ENCODE peak calls at places on chromosomes 12 and 14, in six cellular contexts. One of them, this sample, is unnamed.

GRCh38 chr14:74952697-74953484 is 2.5 kb downstream of the PGF start:
- DNase-seq in PC-3: no peak
- DNase-seq in ovary: no peak
- DNase-seq in cardiac muscle cell: no peak
- DNase-seq in gastrocnemius medialis: no peak
- DNase-seq in stomach: no peak
- DNase-seq in this sample: no peak

GRCh38 chr12:31868980-31869379 is 90.2 kb upstream of the RESF1 start:
- DNase-seq in ovary: peak; percentile 43
- DNase-seq in cardiac muscle cell: peak; percentile 16
- DNase-seq in PC-3: no peak
- DNase-seq in stomach: peak; percentile 52
- DNase-seq in gastrocnemius medialis: no peak
- DNase-seq in this sample: no peak

GRCh38 chr14:95547626-95548327 is 12.9 kb downstream of the GLRX5 start:
- DNase-seq in PC-3: peak; percentile 67
- DNase-seq in stomach: no peak
- DNase-seq in cardiac muscle cell: no peak
- DNase-seq in gastrocnemius medialis: no peak
- DNase-seq in ovary: no peak
- DNase-seq in this sample: peak; percentile 19

GRCh38 chr12:14777271-14777670 is 26.0 kb downstream of the WBP11 start:
- DNase-seq in ovary: no peak
- DNase-seq in stomach: peak; percentile 72
- DNase-seq in PC-3: peak; percentile 86
- DNase-seq in cardiac muscle cell: no peak
- DNase-seq in gastrocnemius medialis: no peak
- DNase-seq in this sample: no peak

GRCh38 chr12:171743-172705 is 41.9 kb downstream of the SLC6A12 start:
- DNase-seq in cardiac muscle cell: no peak
- DNase-seq in PC-3: no peak
- DNase-seq in stomach: peak; percentile 44
- DNase-seq in gastrocnemius medialis: no peak
- DNase-seq in ovary: no peak
- DNase-seq in this sample: no peak

GRCh38 chr14:89721991-89722390 is 232.5 kb downstream of the EFCAB11 start:
- DNase-seq in gastrocnemius medialis: no peak
- DNase-seq in ovary: no peak
- DNase-seq in cardiac muscle cell: no peak
- DNase-seq in PC-3: no peak
- DNase-seq in stomach: no peak
- DNase-seq in this sample: no peak

GRCh38 chr12:90015228-90015627 is 306.6 kb upstream of the ATP2B1 start:
- DNase-seq in cardiac muscle cell: no peak
- DNase-seq in stomach: no peak
- DNase-seq in PC-3: peak; percentile 29
- DNase-seq in gastrocnemius medialis: no peak
- DNase-seq in ovary: no peak
- DNase-seq in this sample: no peak

GRCh38 chr14:22097072-22097471 is 423.5 kb upstream of the OR4E1 start:
- DNase-seq in ovary: no peak
- DNase-seq in stomach: no peak
- DNase-seq in PC-3: no peak
- DNase-seq in cardiac muscle cell: no peak
- DNase-seq in gastrocnemius medialis: no peak
- DNase-seq in this sample: no peak

GRCh38 chr14:102071283-102071998 is 15.4 kb downstream of the HSP90AA1 start:
- DNase-seq in PC-3: peak; percentile 92
- DNase-seq in ovary: no peak
- DNase-seq in stomach: no peak
- DNase-seq in gastrocnemius medialis: no peak
- DNase-seq in cardiac muscle cell: no peak
- DNase-seq in this sample: no peak

GRCh38 chr14:92481811-92482559 is 31.6 kb upstream of the RIN3 start:
- DNase-seq in stomach: no peak
- DNase-seq in gastrocnemius medialis: no peak
- DNase-seq in ovary: no peak
- DNase-seq in cardiac muscle cell: no peak
- DNase-seq in PC-3: no peak
- DNase-seq in this sample: no peak

GRCh38 chr14:22547309-22547947 is 41.6 kb downstream of the DAD1 start:
- DNase-seq in ovary: no peak
- DNase-seq in stomach: no peak
- DNase-seq in gastrocnemius medialis: peak; percentile 42
- DNase-seq in PC-3: no peak
- DNase-seq in cardiac muscle cell: no peak
- DNase-seq in this sample: no peak

GRCh38 chr14:20697273-20698017 is 8.9 kb downstream of the ANG start:
- DNase-seq in stomach: peak; percentile 79
- DNase-seq in ovary: peak; percentile 35
- DNase-seq in gastrocnemius medialis: peak; percentile 36
- DNase-seq in PC-3: peak; percentile 95
- DNase-seq in cardiac muscle cell: peak; percentile 68
- DNase-seq in this sample: no peak

GRCh38 chr14:22896760-22897159 is 13.7 kb downstream of the REM2 start:
- DNase-seq in cardiac muscle cell: no peak
- DNase-seq in gastrocnemius medialis: no peak
- DNase-seq in stomach: no peak
- DNase-seq in PC-3: no peak
- DNase-seq in ovary: no peak
- DNase-seq in this sample: no peak

GRCh38 chr14:34685819-34686428 is 28.5 kb downstream of the CFL2 start:
- DNase-seq in ovary: no peak
- DNase-seq in PC-3: no peak
- DNase-seq in gastrocnemius medialis: no peak
- DNase-seq in stomach: no peak
- DNase-seq in cardiac muscle cell: no peak
- DNase-seq in this sample: no peak

GRCh38 chr14:78840898-78841297 is 670.7 kb downstream of the NRXN3 start:
- DNase-seq in gastrocnemius medialis: no peak
- DNase-seq in PC-3: no peak
- DNase-seq in stomach: no peak
- DNase-seq in cardiac muscle cell: no peak
- DNase-seq in ovary: no peak
- DNase-seq in this sample: no peak

GRCh38 chr12:123867141-123867540 is 105.0 kb downstream of the DNAH10 start:
- DNase-seq in ovary: no peak
- DNase-seq in stomach: no peak
- DNase-seq in cardiac muscle cell: no peak
- DNase-seq in gastrocnemius medialis: no peak
- DNase-seq in PC-3: no peak
- DNase-seq in this sample: no peak

GRCh38 chr12:40107098-40107802 is 1.4 kb upstream of the SLC2A13 start:
- DNase-seq in PC-3: peak; percentile 90
- DNase-seq in ovary: peak; percentile 94
- DNase-seq in stomach: peak; percentile 95
- DNase-seq in cardiac muscle cell: peak; percentile 94
- DNase-seq in gastrocnemius medialis: peak; percentile 70
- DNase-seq in this sample: peak; percentile 92

GRCh38 chr12:79983969-79984629 is 49.2 kb upstream of the PPP1R12A start:
- DNase-seq in cardiac muscle cell: no peak
- DNase-seq in gastrocnemius medialis: no peak
- DNase-seq in stomach: no peak
- DNase-seq in PC-3: peak; percentile 70
- DNase-seq in ovary: no peak
- DNase-seq in this sample: no peak

GRCh38 chr12:102948941-102949352 is 8.5 kb upstream of the ASCL1 start:
- DNase-seq in PC-3: peak; percentile 64
- DNase-seq in stomach: peak; percentile 63
- DNase-seq in gastrocnemius medialis: no peak
- DNase-seq in ovary: no peak
- DNase-seq in cardiac muscle cell: peak; percentile 59
- DNase-seq in this sample: no peak

GRCh38 chr14:100860556-100861187 is 34.8 kb downstream of the MEG3 start:
- DNase-seq in cardiac muscle cell: no peak
- DNase-seq in gastrocnemius medialis: no peak
- DNase-seq in ovary: no peak
- DNase-seq in stomach: no peak
- DNase-seq in PC-3: no peak
- DNase-seq in this sample: no peak

GRCh38 chr14:36293824-36294223 is 26.6 kb downstream of the MBIP start:
- DNase-seq in gastrocnemius medialis: no peak
- DNase-seq in PC-3: no peak
- DNase-seq in stomach: no peak
- DNase-seq in ovary: no peak
- DNase-seq in cardiac muscle cell: no peak
- DNase-seq in this sample: no peak

GRCh38 chr14:56027916-56028637 is 90.1 kb upstream of the PELI2 start:
- DNase-seq in gastrocnemius medialis: no peak
- DNase-seq in cardiac muscle cell: no peak
- DNase-seq in PC-3: no peak
- DNase-seq in ovary: no peak
- DNase-seq in stomach: no peak
- DNase-seq in this sample: no peak

GRCh38 chr12:57888407-57889157 is 42.1 kb upstream of the CTDSP2 start:
- DNase-seq in stomach: peak; percentile 61
- DNase-seq in ovary: peak; percentile 58
- DNase-seq in cardiac muscle cell: no peak
- DNase-seq in gastrocnemius medialis: no peak
- DNase-seq in PC-3: peak; percentile 82
- DNase-seq in this sample: peak; percentile 74

GRCh38 chr12:67069451-67070306 is 199.5 kb upstream of the CAND1 start:
- DNase-seq in cardiac muscle cell: peak; percentile 69
- DNase-seq in PC-3: peak; percentile 50
- DNase-seq in ovary: no peak
- DNase-seq in gastrocnemius medialis: no peak
- DNase-seq in stomach: peak; percentile 41
- DNase-seq in this sample: peak; percentile 76

GRCh38 chr14:78048120-78048519 is 122.1 kb upstream of the NRXN3 start:
- DNase-seq in PC-3: no peak
- DNase-seq in stomach: no peak
- DNase-seq in gastrocnemius medialis: no peak
- DNase-seq in cardiac muscle cell: no peak
- DNase-seq in ovary: no peak
- DNase-seq in this sample: no peak

DNA sequence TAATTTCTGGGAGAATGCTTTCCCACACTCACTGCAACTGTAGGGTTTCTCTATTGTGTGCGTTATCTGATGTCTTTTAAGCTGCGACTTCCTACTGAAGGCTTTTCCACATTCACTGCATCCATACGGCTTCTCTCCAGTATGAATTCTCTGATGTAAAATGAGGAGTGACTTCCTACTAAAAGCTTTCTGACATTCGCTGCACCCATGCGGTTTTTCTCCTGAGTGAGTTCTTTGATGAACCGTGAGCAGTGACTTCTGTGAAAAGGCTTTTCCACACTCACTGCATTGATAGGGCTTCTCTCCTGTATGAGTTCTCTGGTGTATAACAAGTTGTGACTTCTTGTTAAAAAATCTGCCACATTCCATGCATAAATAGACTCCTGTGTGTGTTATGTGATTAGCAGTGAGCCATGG is 29.7 kb downstream of the ZNF605 start:
- DNase-seq in gastrocnemius medialis: no peak
- DNase-seq in cardiac muscle cell: no peak
- DNase-seq in PC-3: no peak
- DNase-seq in stomach: no peak
- DNase-seq in ovary: no peak
- DNase-seq in this sample: no peak
- H3K4me3 ChIP-seq in gastrocnemius medialis: peak overlapping the region; percentile 37
- H3K4me3 ChIP-seq in cardiac muscle cell: no peak overlapping the region
- H3K4me3 ChIP-seq in PC-3: no peak overlapping the region
- H3K4me3 ChIP-seq in stomach: no peak overlapping the region
- H3K4me3 ChIP-seq in ovary: no peak overlapping the region
- H3K4me3 ChIP-seq in this sample: no peak overlapping the region

GRCh38 chr12:63822352-63822751 is 22.1 kb upstream of the SRGAP1 start:
- DNase-seq in ovary: no peak
- DNase-seq in gastrocnemius medialis: no peak
- DNase-seq in stomach: no peak
- DNase-seq in PC-3: no peak
- DNase-seq in cardiac muscle cell: no peak
- DNase-seq in this sample: no peak
- H3K27ac ChIP-seq in ovary: no peak overlapping the region
- H3K27ac ChIP-seq in gastrocnemius medialis: no peak overlapping the region
- H3K27ac ChIP-seq in stomach: no peak overlapping the region
- H3K27ac ChIP-seq in PC-3: no peak overlapping the region
- H3K27ac ChIP-seq in cardiac muscle cell: no peak overlapping the region
- H3K27ac ChIP-seq in this sample: no peak overlapping the region

DNA sequence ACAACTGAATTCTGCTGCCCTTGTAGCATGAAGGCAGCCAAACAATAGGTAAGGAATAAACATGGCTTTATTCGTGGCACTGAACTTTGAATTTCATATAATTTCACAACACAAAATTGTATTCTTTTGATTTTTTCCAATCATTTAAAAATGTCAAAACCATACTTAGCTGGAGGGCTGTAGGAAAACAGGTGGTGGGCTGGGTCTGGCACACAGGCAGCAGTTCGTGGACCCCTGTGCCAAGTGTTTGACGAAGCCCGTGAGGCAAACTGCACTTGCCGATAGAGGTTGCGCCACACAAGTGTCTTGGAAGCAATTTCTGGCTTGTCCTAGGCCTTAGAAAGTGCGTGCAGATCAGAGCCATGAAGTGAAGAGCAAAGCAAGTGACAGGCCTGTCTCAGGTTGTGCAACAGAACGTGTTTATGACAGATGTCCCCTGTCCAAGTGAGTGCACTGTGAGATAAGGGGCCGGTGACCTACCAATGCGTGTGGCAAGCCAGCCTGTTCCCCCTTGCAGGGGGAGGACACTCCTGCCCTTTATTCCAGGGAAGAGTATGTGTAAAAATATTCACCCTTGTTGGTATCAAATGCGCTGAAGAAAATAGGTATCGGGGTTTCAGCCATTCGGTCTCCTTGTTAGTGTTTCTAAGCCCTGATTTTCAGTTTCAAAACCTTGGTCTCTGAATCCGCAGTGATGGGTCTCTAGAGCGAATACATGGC is 803 bp upstream of the CHPT1 start:
- DNase-seq in gastrocnemius medialis: peak; percentile 93
- DNase-seq in stomach: peak; percentile 32
- DNase-seq in cardiac muscle cell: peak; percentile 22
- DNase-seq in ovary: peak; percentile 44
- DNase-seq in PC-3: peak; percentile 24
- DNase-seq in this sample: peak; percentile 70
- H3K4me1 ChIP-seq in gastrocnemius medialis: peaks cover 35% of the 10 kb centered on the region
- H3K4me1 ChIP-seq in stomach: peaks cover 50% of the 10 kb centered on the region
- H3K4me1 ChIP-seq in cardiac muscle cell: no peaks in the 10 kb centered on the region
- H3K4me1 ChIP-seq in ovary: peaks cover 3% of the 10 kb centered on the region
- H3K4me1 ChIP-seq in PC-3: peaks cover 12% of the 10 kb centered on the region
- H3K4me1 ChIP-seq in this sample: peaks cover 17% of the 10 kb centered on the region

GRCh38 chr12:106246891-106247730 is 709 bp downstream of the CKAP4 start:
- DNase-seq in gastrocnemius medialis: peak; percentile 70
- DNase-seq in cardiac muscle cell: peak; percentile 77
- DNase-seq in PC-3: peak; percentile 57
- DNase-seq in stomach: peak; percentile 75
- DNase-seq in ovary: peak; percentile 68
- DNase-seq in this sample: peak; percentile 87

GRCh38 chr12:106247731-106248176 is at the start of gene CKAP4:
- DNase-seq in PC-3: peak; percentile 82
- DNase-seq in cardiac muscle cell: peak; percentile 92
- DNase-seq in gastrocnemius medialis: peak; percentile 63
- DNase-seq in stomach: peak; percentile 83
- DNase-seq in ovary: peak; percentile 80
- DNase-seq in this sample: peak; percentile 92

GRCh38 chr12:106249411-106250135 is 1.8 kb upstream of the CKAP4 start:
- DNase-seq in ovary: no peak
- DNase-seq in gastrocnemius medialis: no peak
- DNase-seq in PC-3: no peak
- DNase-seq in cardiac muscle cell: no peak
- DNase-seq in stomach: no peak
- DNase-seq in this sample: no peak

GRCh38 chr12:106248177-106248848 is 493 bp upstream of the CKAP4 start:
- DNase-seq in gastrocnemius medialis: peak; percentile 45
- DNase-seq in cardiac muscle cell: peak; percentile 60
- DNase-seq in PC-3: peak; percentile 58
- DNase-seq in stomach: peak; percentile 62
- DNase-seq in ovary: peak; percentile 74
- DNase-seq in this sample: peak; percentile 79

GRCh38 chr12:106248849-106249371 is 1.1 kb upstream of the CKAP4 start:
- DNase-seq in gastrocnemius medialis: no peak
- DNase-seq in PC-3: peak; percentile 42
- DNase-seq in cardiac muscle cell: no peak
- DNase-seq in stomach: no peak
- DNase-seq in ovary: peak; percentile 43
- DNase-seq in this sample: no peak
- H3K4me3 ChIP-seq in gastrocnemius medialis: peak overlapping the region; percentile 72
- H3K4me3 ChIP-seq in PC-3: peak overlapping the region; percentile 73
- H3K4me3 ChIP-seq in cardiac muscle cell: peak overlapping the region; percentile 49
- H3K4me3 ChIP-seq in stomach: peak overlapping the region; percentile 91
- H3K4me3 ChIP-seq in ovary: peak overlapping the region; percentile 73
- H3K4me3 ChIP-seq in this sample: peak overlapping the region; percentile 88